ENCODE peak calls at places on chromosomes 6 and 20, in four cellular contexts. T is GM23248, E is mucosa of descending colon, U is AG09309. R is an unnamed sample.

GRCh38 chr20:56630086-56630493 is 984 bp downstream of the TFAP2C start:
- DNase-seq in T (peak), E (peak), U (no peak), R (peak)

GRCh38 chr20:1473821-1474220 is 7.2 kb upstream of the NSFL1C start:
- DNase-seq in T (peak), E (no peak), U (no peak), R (no peak)

GRCh38 chr6:43885399-43886066 is 115.5 kb downstream of the VEGFA start:
- DNase-seq in T (no peak), E (no peak), U (no peak), R (no peak)

GRCh38 chr6:31037692-31038091 is 27.4 kb downstream of the MUC22 start:
- DNase-seq in T (peak), E (no peak), U (peak), R (no peak)

GRCh38 chr6:1176595-1176994 is 135.3 kb upstream of the FOXQ1 start:
- DNase-seq in T (no peak), E (no peak), U (no peak), R (no peak)

GRCh38 chr6:22113046-22113766 is 183.6 kb downstream of the PRL start:
- DNase-seq in T (peak), E (no peak), U (peak), R (no peak)

GRCh38 chr6:8082954-8083858 is 19.0 kb upstream of the BLOC1S5 start:
- DNase-seq in T (peak), E (no peak), U (peak), R (no peak)

GRCh38 chr6:109082178-109082577 is 12.5 kb downstream of the SESN1 start:
- DNase-seq in T (peak), E (no peak), U (peak), R (peak)

GRCh38 chr6:141248056-141248799 is 884.5 kb upstream of the GJE1 start:
- DNase-seq in T (no peak), E (no peak), U (no peak), R (no peak)

GRCh38 chr20:13402171-13402760 is 181.2 kb downstream of the ISM1 start:
- DNase-seq in T (peak), E (peak), U (no peak), R (no peak)

GRCh38 chr6:40492126-40492525 is 95.0 kb downstream of the LRFN2 start:
- DNase-seq in T (no peak), E (no peak), U (no peak), R (peak)

GRCh38 chr20:41094656-41095055 is 42.7 kb upstream of the PLCG1 start:
- DNase-seq in T (peak), E (no peak), U (no peak), R (no peak)

GRCh38 chr6:112443118-112443641 is 96.0 kb downstream of the RFPL4B start:
- DNase-seq in T (peak), E (no peak), U (no peak), R (no peak)

GRCh38 chr6:654136-654535 is 2.8 kb downstream of the HUS1B start:
- DNase-seq in T (no peak), E (no peak), U (no peak), R (no peak)

GRCh38 chr6:1482381-1483166 is 93.2 kb downstream of the FOXF2 start:
- DNase-seq in T (peak), E (no peak), U (no peak), R (no peak)

GRCh38 chr20:2342243-2342642 is 38.5 kb upstream of the TGM6 start:
- DNase-seq in T (no peak), E (no peak), U (no peak), R (no peak)

GRCh38 chr6:13404115-13404891 is 76.0 kb upstream of the TBC1D7 start:
- DNase-seq in T (peak), E (no peak), U (no peak), R (no peak)

GRCh38 chr6:5457036-5457435 is 195.7 kb downstream of the FARS2 start:
- DNase-seq in T (peak), E (no peak), U (no peak), R (no peak)

GRCh38 chr6:43181621-43181941 is 415 bp upstream of the CUL9 start:
- DNase-seq in T (no peak), E (no peak), U (no peak), R (no peak)

GRCh38 chr6:44824567-44824966 is 437.1 kb downstream of the CDC5L start:
- DNase-seq in T (no peak), E (no peak), U (no peak), R (no peak)

GRCh38 chr20:364905-365794 is 15.4 kb upstream of the TRIB3 start:
- DNase-seq in T (peak), E (no peak), U (no peak), R (no peak)

GRCh38 chr6:151284012-151284411 is 44.2 kb downstream of the AKAP12 start:
- DNase-seq in T (no peak), E (no peak), U (no peak), R (no peak)

GRCh38 chr6:135852775-135853174 is 1.3 kb downstream of the PDE7B start:
- DNase-seq in T (peak), E (no peak), U (no peak), R (no peak)

GRCh38 chr6:33075568-33076405 is at the start of gene HLA-DPB1:
- DNase-seq in T (peak), E (no peak), U (peak), R (peak)

GRCh38 chr6:45713981-45714685 is 301.5 kb downstream of the CLIC5 start:
- DNase-seq in T (no peak), E (no peak), U (no peak), R (no peak)

GRCh38 chr20:20367681-20368413 is at the start of gene INSM1:
- DNase-seq in T (no peak), E (peak), U (no peak), R (peak)

GRCh38 chr6:55578537-55579363 is at the start of gene HMGCLL1:
- DNase-seq in T (no peak), E (peak), U (no peak), R (peak)

GRCh38 chr20:19692100-19692499 is 66.0 kb upstream of the RIN2 start:
- DNase-seq in T (peak), E (no peak), U (no peak), R (no peak)

GRCh38 chr6:13217206-13217905 is 111.0 kb downstream of the TBC1D7 start:
- DNase-seq in T (peak), E (no peak), U (no peak), R (no peak)

GRCh38 chr6:170279977-170280688 is 10.7 kb downstream of the DLL1 start:
- DNase-seq in T (peak), E (peak), U (no peak), R (peak)

DNA sequence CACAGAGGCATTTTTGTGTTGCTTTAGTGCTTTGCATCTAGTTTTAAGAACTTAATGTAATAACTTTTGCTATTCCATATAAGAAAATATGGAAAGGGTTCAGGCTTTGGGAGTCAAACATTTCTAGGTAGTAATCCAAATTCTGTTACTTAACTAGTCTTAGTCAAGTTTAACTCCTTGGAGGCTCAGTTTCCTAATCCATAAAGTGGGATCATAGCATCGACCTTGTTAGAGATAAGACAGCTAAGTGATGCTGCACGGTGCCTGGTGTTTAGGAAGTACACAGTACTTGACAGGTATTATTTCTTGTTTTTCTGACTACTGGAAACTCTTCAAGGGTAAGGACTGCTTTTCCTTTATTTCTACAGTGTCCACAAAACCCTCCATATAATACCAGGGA is 24.5 kb upstream of the ARMH2 start:
- DNase-seq in T (no peak), E (no peak), U (no peak), R (no peak)
- H3K4me3 ChIP-seq in T (no peak), E (no peak), U (no peak), R (no peak)

GRCh38 chr20:32052792-32053362 is 835 bp downstream of the HCK start:
- DNase-seq in T (no peak), E (peak), U (no peak), R (peak)

GRCh38 chr20:32050324-32050723 is 1.7 kb upstream of the HCK start:
- DNase-seq in T (no peak), E (no peak), U (no peak), R (no peak)

GRCh38 chr20:32050851-32051556 is 1.0 kb upstream of the HCK start:
- DNase-seq in T (no peak), E (peak), U (no peak), R (peak)

GRCh38 chr20:32052090-32052791 is at the start of gene HCK:
- DNase-seq in T (peak), E (peak), U (no peak), R (peak)

GRCh38 chr20:32051720-32052089 is 337 bp upstream of the HCK start:
- DNase-seq in T (no peak), E (no peak), U (no peak), R (no peak)
- H3K4me3 ChIP-seq in T (no peak), E (no peak), U (no peak), R (peak)

GRCh38 chr20:46937140-46937523 is 42.5 kb downstream of the EYA2 start:
- DNase-seq in T (no peak), E (no peak), U (no peak), R (no peak)
- H3K4me3 ChIP-seq in T (no peak), E (no peak), U (no peak), R (no peak)

GRCh38 chr6:139027620-139028182 is 844 bp upstream of the ABRACL start:
- DNase-seq in T (peak), E (no peak), U (no peak), R (peak)
- H3K4me3 ChIP-seq in T (peak), E (no peak), U (peak), R (peak)

GRCh38 chr6:144156334-144156733 is 6.0 kb downstream of the STX11 start:
- DNase-seq in T (no peak), E (no peak), U (peak), R (no peak)
- H3K4me3 ChIP-seq in T (no peak), E (no peak), U (no peak), R (no peak)

GRCh38 chr20:63539441-63540370 is 2.5 kb upstream of the PTK6 start:
- DNase-seq in T (no peak), E (no peak), U (no peak), R (no peak)

GRCh38 chr20:63537525-63538203 is 488 bp upstream of the PTK6 start:
- DNase-seq in T (peak), E (peak), U (peak), R (peak)

GRCh38 chr20:63539092-63539430 is 1.9 kb upstream of the PTK6 start:
- DNase-seq in T (no peak), E (no peak), U (no peak), R (no peak)

GRCh38 chr20:63536997-63537524 is at the start of gene PTK6:
- DNase-seq in T (no peak), E (peak), U (no peak), R (no peak)

DNA sequence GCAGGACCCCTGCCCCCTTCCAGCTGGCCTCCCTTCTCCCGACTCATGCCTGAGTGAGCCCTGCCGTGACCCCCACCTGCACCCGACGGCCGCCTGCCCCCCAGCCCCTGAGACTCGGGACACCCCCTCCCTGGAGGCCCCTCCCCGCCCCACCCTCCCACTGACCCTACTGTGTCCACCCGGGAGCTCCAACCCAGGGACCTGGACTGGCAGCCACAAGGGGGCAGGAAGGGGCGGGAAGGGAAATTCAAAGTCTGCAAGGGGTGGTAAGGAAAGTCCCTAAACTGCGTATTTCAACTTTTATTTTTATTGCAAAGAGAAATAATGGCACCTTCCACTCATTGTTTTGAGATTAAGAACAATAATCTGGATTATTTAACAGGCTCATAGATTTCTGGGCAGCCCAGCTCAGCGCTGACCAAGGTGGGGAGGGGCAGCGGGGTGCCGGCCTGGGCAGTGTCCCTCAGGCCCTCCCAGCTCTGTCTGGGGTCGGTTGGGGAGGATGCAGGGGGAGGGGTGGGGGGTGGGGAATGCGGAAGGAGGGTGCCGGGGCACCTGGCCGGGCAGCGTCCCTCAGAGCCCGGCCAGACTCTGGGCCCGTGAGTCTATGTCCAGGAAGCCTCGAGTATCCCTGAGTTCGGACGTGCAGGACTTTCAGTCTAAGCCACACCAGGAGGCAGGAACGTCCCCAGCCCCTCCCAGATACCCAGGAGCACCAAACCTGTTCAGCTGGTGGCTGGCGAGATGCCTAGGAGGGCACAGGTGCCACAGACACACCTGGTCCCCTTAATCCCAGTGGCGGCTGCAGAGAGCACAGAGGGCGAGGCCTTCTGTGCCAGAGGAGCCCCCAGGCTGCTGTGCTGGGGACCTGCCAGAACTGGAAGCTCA is 1.3 kb upstream of the PTK6 start:
- DNase-seq in T (no peak), E (peak), U (no peak), R (peak)
- H3K4me3 ChIP-seq in T (peak), E (no peak), U (peak), R (peak)

DNA sequence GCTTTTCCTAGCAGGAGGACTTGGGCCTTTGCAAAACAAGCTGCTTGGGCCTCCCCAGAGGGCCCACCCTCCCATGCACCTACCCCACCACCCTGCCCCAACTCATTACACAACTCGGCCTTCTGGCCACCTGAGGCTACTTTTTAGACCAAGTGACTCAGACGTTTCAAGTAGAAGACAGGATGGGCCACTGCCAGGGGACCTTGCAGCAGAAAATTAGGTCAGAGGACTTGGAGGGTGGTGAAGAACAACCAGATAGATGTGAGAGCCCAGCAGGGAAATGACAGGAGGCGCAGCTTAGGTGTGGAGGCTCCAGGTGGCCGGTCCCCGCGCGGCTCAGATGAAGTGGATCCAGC is 1.4 kb downstream of the PPP1R3D start:
- DNase-seq in T (peak), E (no peak), U (no peak), R (no peak)
- H3K4me3 ChIP-seq in T (peak), E (no peak), U (peak), R (no peak)

GRCh38 chr6:150025201-150025917 is at the start of gene RAET1L:
- DNase-seq in T (peak), E (peak), U (peak), R (peak)
- H3K4me3 ChIP-seq in T (peak), E (no peak), U (peak), R (peak)

DNA sequence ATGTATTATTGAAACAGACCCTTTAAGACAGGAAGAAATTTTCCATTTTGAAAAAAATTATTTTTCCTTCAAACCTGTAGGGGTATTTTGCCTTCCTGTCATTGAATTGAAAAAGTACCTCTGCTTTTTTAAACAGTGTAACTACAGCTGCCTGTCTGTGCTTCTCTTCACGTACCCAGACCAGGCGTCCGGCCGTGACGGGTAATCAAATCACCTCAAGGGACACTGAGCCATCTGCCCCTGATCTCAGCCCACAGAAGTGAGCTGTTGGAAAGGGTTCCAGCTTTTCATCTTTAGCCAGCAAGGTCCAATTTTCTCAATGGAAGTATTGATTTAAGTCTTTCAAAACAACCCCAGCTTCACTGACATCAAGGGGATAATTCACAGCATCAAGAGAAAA is 58.0 kb downstream of the SLC35D3 start:
- DNase-seq in T (no peak), E (no peak), U (no peak), R (no peak)
- H3K4me3 ChIP-seq in T (no peak), E (no peak), U (no peak), R (no peak)

GRCh38 chr6:139852067-139852466 is 477.6 kb upstream of the CITED2 start:
- DNase-seq in T (no peak), E (no peak), U (no peak), R (no peak)

GRCh38 chr6:139846538-139847321 is 472.3 kb upstream of the CITED2 start:
- DNase-seq in T (no peak), E (peak), U (no peak), R (peak)

GRCh38 chr6:139844907-139845306 is 470.5 kb upstream of the CITED2 start:
- DNase-seq in T (no peak), E (no peak), U (no peak), R (no peak)

GRCh38 chr6:139850512-139850911 is 476.1 kb upstream of the CITED2 start:
- DNase-seq in T (no peak), E (no peak), U (no peak), R (no peak)

GRCh38 chr6:139847322-139847797 is 472.9 kb upstream of the CITED2 start:
- DNase-seq in T (peak), E (no peak), U (no peak), R (no peak)
- H3K4me3 ChIP-seq in T (no peak), E (no peak), U (no peak), R (no peak)

R was measured in H7.